ENCODE peak calls at places on chromosome 3, in six cellular contexts. One of them, this sample, is unnamed. For H3K4me1, the result is how much of the 10 kb centered on the place peaks cover.

GRCh38 chr3:52827441-52827840 is 3.0 kb downstream of the ITIH4 start:
- DNase-seq in psoas muscle: no peak
- DNase-seq in hepatocyte: peak
- DNase-seq in neuronal stem cell: no peak
- DNase-seq in cardiac muscle cell: peak
- DNase-seq in stomach: no peak
- DNase-seq in this sample: no peak

GRCh38 chr3:196969001-196969659 is 497 bp upstream of the PIGZ start:
- DNase-seq in stomach: no peak
- DNase-seq in hepatocyte: peak
- DNase-seq in neuronal stem cell: no peak
- DNase-seq in cardiac muscle cell: no peak
- DNase-seq in psoas muscle: peak
- DNase-seq in this sample: peak

GRCh38 chr3:159266779-159267178 is 464.9 kb downstream of the MFSD1 start:
- DNase-seq in hepatocyte: peak
- DNase-seq in psoas muscle: no peak
- DNase-seq in neuronal stem cell: peak
- DNase-seq in cardiac muscle cell: peak
- DNase-seq in stomach: no peak
- DNase-seq in this sample: no peak

GRCh38 chr3:191792580-191792979 is 331.6 kb downstream of the PYDC2 start:
- DNase-seq in neuronal stem cell: no peak
- DNase-seq in stomach: no peak
- DNase-seq in hepatocyte: no peak
- DNase-seq in cardiac muscle cell: no peak
- DNase-seq in psoas muscle: no peak
- DNase-seq in this sample: no peak

GRCh38 chr3:11554236-11554610 is 89.5 kb downstream of the VGLL4 start:
- DNase-seq in cardiac muscle cell: no peak
- DNase-seq in neuronal stem cell: no peak
- DNase-seq in hepatocyte: no peak
- DNase-seq in psoas muscle: no peak
- DNase-seq in stomach: no peak
- DNase-seq in this sample: no peak

GRCh38 chr3:152834354-152835310 is at the start of gene P2RY1:
- DNase-seq in hepatocyte: peak
- DNase-seq in cardiac muscle cell: peak
- DNase-seq in neuronal stem cell: peak
- DNase-seq in psoas muscle: peak
- DNase-seq in stomach: peak
- DNase-seq in this sample: peak

GRCh38 chr3:196222876-196223595 is 6.7 kb downstream of the SLC51A start:
- DNase-seq in stomach: no peak
- DNase-seq in neuronal stem cell: no peak
- DNase-seq in cardiac muscle cell: no peak
- DNase-seq in hepatocyte: no peak
- DNase-seq in psoas muscle: no peak
- DNase-seq in this sample: no peak

GRCh38 chr3:24069045-24069444 is 124.0 kb downstream of the NR1D2 start:
- DNase-seq in cardiac muscle cell: peak
- DNase-seq in stomach: no peak
- DNase-seq in hepatocyte: peak
- DNase-seq in neuronal stem cell: no peak
- DNase-seq in psoas muscle: no peak
- DNase-seq in this sample: no peak

GRCh38 chr3:31105011-31105410 is 210.6 kb upstream of the GADL1 start:
- DNase-seq in stomach: no peak
- DNase-seq in psoas muscle: no peak
- DNase-seq in hepatocyte: no peak
- DNase-seq in cardiac muscle cell: no peak
- DNase-seq in neuronal stem cell: no peak
- DNase-seq in this sample: no peak

GRCh38 chr3:194485876-194486539 is 794 bp downstream of the ATP13A3 start:
- DNase-seq in cardiac muscle cell: peak
- DNase-seq in hepatocyte: peak
- DNase-seq in psoas muscle: peak
- DNase-seq in stomach: peak
- DNase-seq in neuronal stem cell: no peak
- DNase-seq in this sample: peak

GRCh38 chr3:46607603-46608028 is 4.7 kb upstream of the FAM240A start:
- DNase-seq in cardiac muscle cell: peak
- DNase-seq in psoas muscle: peak
- DNase-seq in hepatocyte: no peak
- DNase-seq in stomach: no peak
- DNase-seq in neuronal stem cell: no peak
- DNase-seq in this sample: no peak

GRCh38 chr3:45817788-45818523 is 21.6 kb upstream of the SLC6A20 start:
- DNase-seq in neuronal stem cell: no peak
- DNase-seq in stomach: peak
- DNase-seq in cardiac muscle cell: peak
- DNase-seq in psoas muscle: peak
- DNase-seq in hepatocyte: peak
- DNase-seq in this sample: no peak

GRCh38 chr3:156334841-156335545 is 214.6 kb downstream of the KCNAB1 start:
- DNase-seq in neuronal stem cell: no peak
- DNase-seq in cardiac muscle cell: no peak
- DNase-seq in stomach: no peak
- DNase-seq in hepatocyte: peak
- DNase-seq in psoas muscle: no peak
- DNase-seq in this sample: no peak

GRCh38 chr3:57890874-57891273 is 117.3 kb upstream of the FLNB start:
- DNase-seq in cardiac muscle cell: peak
- DNase-seq in hepatocyte: no peak
- DNase-seq in psoas muscle: no peak
- DNase-seq in stomach: no peak
- DNase-seq in neuronal stem cell: no peak
- DNase-seq in this sample: no peak

GRCh38 chr3:126212629-126213375 is 32.4 kb upstream of the ALDH1L1 start:
- DNase-seq in hepatocyte: peak
- DNase-seq in cardiac muscle cell: peak
- DNase-seq in stomach: peak
- DNase-seq in neuronal stem cell: peak
- DNase-seq in psoas muscle: peak
- DNase-seq in this sample: peak

GRCh38 chr3:49807427-49808114 is 4.5 kb downstream of the INKA1 start:
- DNase-seq in hepatocyte: peak
- DNase-seq in psoas muscle: no peak
- DNase-seq in stomach: no peak
- DNase-seq in neuronal stem cell: no peak
- DNase-seq in cardiac muscle cell: peak
- DNase-seq in this sample: no peak

GRCh38 chr3:170355738-170356595 is 1.5 kb upstream of the SKIL start:
- DNase-seq in neuronal stem cell: peak
- DNase-seq in cardiac muscle cell: peak
- DNase-seq in hepatocyte: peak
- DNase-seq in psoas muscle: peak
- DNase-seq in stomach: peak
- DNase-seq in this sample: peak

GRCh38 chr3:156630773-156631093 is 43.7 kb upstream of the TIPARP start:
- DNase-seq in stomach: no peak
- DNase-seq in hepatocyte: no peak
- DNase-seq in psoas muscle: peak
- DNase-seq in cardiac muscle cell: no peak
- DNase-seq in neuronal stem cell: peak
- DNase-seq in this sample: no peak

GRCh38 chr3:1007890-1008289 is 84.9 kb upstream of the CNTN6 start:
- DNase-seq in stomach: no peak
- DNase-seq in cardiac muscle cell: peak
- DNase-seq in hepatocyte: peak
- DNase-seq in psoas muscle: no peak
- DNase-seq in neuronal stem cell: no peak
- DNase-seq in this sample: no peak

GRCh38 chr3:197088370-197088769 is 58.8 kb upstream of the MELTF start:
- DNase-seq in stomach: no peak
- DNase-seq in psoas muscle: no peak
- DNase-seq in cardiac muscle cell: peak
- DNase-seq in neuronal stem cell: no peak
- DNase-seq in hepatocyte: no peak
- DNase-seq in this sample: no peak

DNA sequence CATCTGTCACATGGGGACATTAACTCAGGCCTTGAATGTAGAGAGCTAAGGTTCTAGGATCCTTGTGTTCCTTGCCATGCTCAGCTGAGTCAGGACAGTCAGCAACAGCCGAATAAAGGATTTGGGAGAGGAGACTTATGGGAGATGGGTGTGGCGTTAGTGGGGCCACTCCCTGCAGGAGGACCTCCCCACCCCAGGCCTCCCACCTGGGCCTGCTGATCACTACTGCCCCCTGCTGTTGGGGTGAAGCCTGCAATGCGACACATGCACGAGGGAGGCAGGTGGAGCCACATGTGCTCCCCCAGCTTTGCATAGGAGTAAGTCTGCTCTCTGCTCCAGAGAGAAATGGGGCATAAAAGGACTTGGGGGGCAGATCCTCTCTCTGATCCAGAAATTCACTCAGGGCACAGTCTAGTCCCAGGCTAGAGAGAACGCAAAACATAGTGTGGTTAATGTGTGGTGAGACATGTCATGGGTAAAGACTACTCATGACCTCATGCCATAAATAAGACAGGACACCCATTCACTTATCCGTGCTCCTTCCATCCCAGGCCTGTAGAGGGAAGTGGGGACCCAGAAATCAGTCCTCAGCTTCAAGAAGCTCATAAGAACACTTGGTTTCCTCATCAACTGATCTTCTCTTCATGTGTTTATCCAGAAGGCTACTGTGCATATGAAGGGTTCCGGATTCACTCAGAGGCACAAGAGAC is 19.4 kb downstream of the RBP1 start:
- DNase-seq in cardiac muscle cell: peak
- DNase-seq in neuronal stem cell: no peak
- DNase-seq in stomach: no peak
- DNase-seq in hepatocyte: peak
- DNase-seq in psoas muscle: no peak
- DNase-seq in this sample: no peak
- H3K4me1 ChIP-seq in cardiac muscle cell: under half
- H3K4me1 ChIP-seq in neuronal stem cell: under half
- H3K4me1 ChIP-seq in stomach: under half
- H3K4me1 ChIP-seq in hepatocyte: under half
- H3K4me1 ChIP-seq in psoas muscle: under half
- H3K4me1 ChIP-seq in this sample: under half

GRCh38 chr3:147377412-147378185 is 28.7 kb downstream of the ZIC4 start:
- DNase-seq in hepatocyte: no peak
- DNase-seq in cardiac muscle cell: no peak
- DNase-seq in neuronal stem cell: no peak
- DNase-seq in stomach: no peak
- DNase-seq in psoas muscle: no peak
- DNase-seq in this sample: no peak
- H3K4me3 ChIP-seq in hepatocyte: no peak
- H3K4me3 ChIP-seq in cardiac muscle cell: no peak
- H3K4me3 ChIP-seq in neuronal stem cell: peak
- H3K4me3 ChIP-seq in stomach: no peak
- H3K4me3 ChIP-seq in psoas muscle: no peak
- H3K4me3 ChIP-seq in this sample: no peak

DNA sequence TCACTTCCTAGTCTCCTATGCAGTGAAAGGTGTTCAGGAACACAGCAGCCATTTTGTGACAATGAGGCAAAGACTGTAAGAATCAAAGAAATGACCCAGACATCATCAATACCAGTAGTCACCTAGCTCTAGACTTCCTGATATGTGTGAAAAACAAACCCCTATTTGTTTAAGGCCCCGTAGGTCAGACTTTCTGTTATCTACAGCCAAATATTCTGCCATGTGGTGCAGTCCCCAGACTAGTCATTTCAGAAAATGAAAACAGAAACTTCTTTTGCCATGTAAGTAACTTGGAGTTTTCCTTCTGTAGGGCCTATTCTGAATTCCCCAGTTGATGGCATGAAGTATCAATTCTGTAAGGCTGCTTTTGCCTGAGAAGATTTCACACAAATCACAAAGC is 181.7 kb upstream of the SNTN start:
- DNase-seq in psoas muscle: no peak
- DNase-seq in hepatocyte: no peak
- DNase-seq in cardiac muscle cell: no peak
- DNase-seq in stomach: no peak
- DNase-seq in neuronal stem cell: no peak
- DNase-seq in this sample: no peak
- H3K4me1 ChIP-seq in psoas muscle: under half
- H3K4me1 ChIP-seq in hepatocyte: under half
- H3K4me1 ChIP-seq in cardiac muscle cell: under half
- H3K4me1 ChIP-seq in stomach: under half
- H3K4me1 ChIP-seq in neuronal stem cell: under half
- H3K4me1 ChIP-seq in this sample: under half

GRCh38 chr3:35065891-35066290 is 573.4 kb upstream of the ARPP21 start:
- DNase-seq in cardiac muscle cell: no peak
- DNase-seq in hepatocyte: no peak
- DNase-seq in stomach: no peak
- DNase-seq in psoas muscle: no peak
- DNase-seq in neuronal stem cell: no peak
- DNase-seq in this sample: no peak

GRCh38 chr3:35070088-35070487 is 569.2 kb upstream of the ARPP21 start:
- DNase-seq in stomach: no peak
- DNase-seq in hepatocyte: no peak
- DNase-seq in psoas muscle: no peak
- DNase-seq in cardiac muscle cell: no peak
- DNase-seq in neuronal stem cell: no peak
- DNase-seq in this sample: no peak

GRCh38 chr3:35067750-35068149 is 571.6 kb upstream of the ARPP21 start:
- DNase-seq in hepatocyte: no peak
- DNase-seq in psoas muscle: no peak
- DNase-seq in cardiac muscle cell: no peak
- DNase-seq in neuronal stem cell: no peak
- DNase-seq in stomach: no peak
- DNase-seq in this sample: no peak

GRCh38 chr3:35064761-35065160 is 574.6 kb upstream of the ARPP21 start:
- DNase-seq in neuronal stem cell: no peak
- DNase-seq in stomach: no peak
- DNase-seq in psoas muscle: no peak
- DNase-seq in hepatocyte: no peak
- DNase-seq in cardiac muscle cell: no peak
- DNase-seq in this sample: no peak
- H3K4me3 ChIP-seq in neuronal stem cell: no peak
- H3K4me3 ChIP-seq in stomach: no peak
- H3K4me3 ChIP-seq in psoas muscle: no peak
- H3K4me3 ChIP-seq in hepatocyte: no peak
- H3K4me3 ChIP-seq in cardiac muscle cell: no peak
- H3K4me3 ChIP-seq in this sample: no peak

DNA sequence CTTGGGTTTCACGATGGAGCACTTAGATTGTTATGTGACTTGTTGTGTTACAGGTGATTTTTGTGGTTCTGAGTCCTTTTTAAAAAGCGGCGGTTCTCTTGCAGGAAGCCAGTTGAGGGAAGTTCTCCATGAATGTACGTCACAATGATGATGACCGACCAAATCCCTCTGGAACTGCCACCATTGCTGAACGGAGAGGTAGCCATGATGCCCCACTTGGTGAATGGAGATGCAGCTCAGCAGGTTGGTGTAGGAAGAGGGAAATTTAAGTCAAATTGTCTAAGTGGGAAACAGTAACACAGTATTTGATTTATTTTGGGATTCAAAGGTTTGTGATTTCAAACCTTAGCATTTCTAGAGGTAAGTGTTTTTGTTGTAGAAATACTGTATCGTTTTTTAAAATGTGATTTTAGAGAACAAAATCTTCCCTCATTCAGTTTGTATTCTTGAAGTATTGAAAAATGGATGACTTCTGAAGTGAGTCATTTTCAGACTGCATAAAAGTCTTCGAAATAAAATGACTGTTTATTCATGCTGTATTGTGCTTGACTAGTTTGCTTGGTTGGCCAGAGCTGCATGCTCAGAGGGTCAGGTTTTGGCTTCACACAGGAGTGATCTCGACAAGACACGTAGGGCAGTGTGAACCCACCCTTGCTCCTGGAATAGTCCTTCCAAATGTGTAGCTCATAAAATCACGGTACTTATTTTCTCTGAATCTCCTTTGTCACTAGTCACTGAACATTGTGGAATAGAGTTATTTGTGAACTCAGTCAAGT is 73.2 kb downstream of the FNDC3B start:
- DNase-seq in hepatocyte: no peak
- DNase-seq in stomach: no peak
- DNase-seq in neuronal stem cell: no peak
- DNase-seq in cardiac muscle cell: no peak
- DNase-seq in psoas muscle: no peak
- DNase-seq in this sample: no peak
- H3K4me1 ChIP-seq in hepatocyte: under half
- H3K4me1 ChIP-seq in stomach: under half
- H3K4me1 ChIP-seq in neuronal stem cell: under half
- H3K4me1 ChIP-seq in cardiac muscle cell: under half
- H3K4me1 ChIP-seq in psoas muscle: under half
- H3K4me1 ChIP-seq in this sample: under half